ENCODE peak calls at places on chromosomes 13 and 19, in ten cellular contexts. M is EH; R is cardiac muscle cell; N is heart right ventricle; W is neural progenitor cell; H is stimulated activated CD8-positive, alpha-beta memory T cell treated with anti-CD3 and anti-CD28 coated beads, Interleukin-2, amount 100 ng/mL, for 48 hours; V is skeletal muscle cell; B is nephron progenitor cell; A is RWPE1; K is epithelial cell of prostate. S is an unnamed sample.

GRCh38 chr19:44662686-44663085 is 8.6 kb upstream of the CEACAM19 start:
- DNase-seq in W (no peak), N (no peak), M (peak; percentile 43), B (no peak), K (no peak), H (no peak), V (peak; percentile 52), A (no peak), R (peak; percentile 43), S (no peak)

GRCh38 chr13:19601749-19602725 is 31.4 kb upstream of the MPHOSPH8 start:
- DNase-seq in M (peak; percentile 47), R (peak; percentile 65), B (peak; percentile 68), W (peak; percentile 77), H (peak; percentile 32), V (no peak), N (no peak), K (no peak), A (peak; percentile 42), S (peak; percentile 57)

GRCh38 chr13:114314074-114314912 is at the start of gene CHAMP1:
- DNase-seq in W (peak; percentile 95), B (peak; percentile 93), N (peak; percentile 95), M (peak; percentile 95), V (peak; percentile 89), H (peak; percentile 93), K (peak; percentile 51), R (peak; percentile 98), A (peak; percentile 96), S (peak; percentile 97)

GRCh38 chr13:23469901-23470525 is 36.5 kb upstream of the SACS start:
- DNase-seq in M (peak; percentile 97), R (no peak), B (no peak), N (no peak), H (no peak), W (peak; percentile 69), V (peak; percentile 86), A (no peak), K (no peak), S (no peak)

GRCh38 chr19:50921391-50922315 is 10.5 kb upstream of the KLK4 start:
- DNase-seq in B (no peak), M (no peak), N (no peak), W (peak; percentile 34), A (no peak), R (no peak), H (no peak), V (no peak), K (no peak), S (no peak)

GRCh38 chr13:26759907-26760834 is at the start of gene GPR12:
- DNase-seq in H (no peak), M (no peak), A (no peak), K (no peak), N (no peak), V (no peak), B (peak; percentile 34), W (peak; percentile 39), R (peak; percentile 27), S (no peak)

GRCh38 chr19:29598036-29598435 is 8.0 kb upstream of the POP4 start:
- DNase-seq in R (no peak), W (no peak), B (no peak), V (no peak), K (no peak), M (no peak), H (no peak), N (no peak), A (no peak), S (no peak)

GRCh38 chr19:18940791-18941627 is at the start of gene HOMER3:
- DNase-seq in B (peak; percentile 94), V (no peak), K (no peak), N (peak; percentile 85), R (peak; percentile 72), W (peak; percentile 91), A (peak; percentile 92), M (peak; percentile 67), H (peak; percentile 68), S (peak; percentile 80)

GRCh38 chr13:24270639-24271131 is 38.7 kb upstream of the C1QTNF9 start:
- DNase-seq in W (peak; percentile 47), N (peak; percentile 68), R (peak; percentile 40), M (peak; percentile 46), V (no peak), B (no peak), K (no peak), H (peak; percentile 36), A (no peak), S (no peak)

S was measured in stimulated activated effector memory CD8-positive, alpha-beta T cell treated with anti-CD3 and anti-CD28 coated beads, Interleukin-12 subunit alpha, Interleukin-12 subunit beta, amount 100 ng/mL, for 72 hours.